ENCODE peak calls at places on chromosomes 12 and 14, in four cellular contexts. A is esophagus squamous epithelium, I is GM23338, U is breast epithelium. F is an unnamed sample.

GRCh38 chr14:31251028-31251958 is 43.7 kb upstream of the HECTD1 start:
- DNase-seq in I (no peak), A (no peak), U (no peak), F (no peak)

GRCh38 chr14:50025776-50026175 is 90.6 kb downstream of the VCPKMT start:
- DNase-seq in U (no peak), I (no peak), A (no peak), F (peak; percentile 28)

GRCh38 chr14:64654072-64654899 is 49.9 kb upstream of the PLEKHG3 start:
- DNase-seq in U (no peak), A (no peak), I (no peak), F (peak; percentile 86)

GRCh38 chr12:28517101-28517500 is 326.8 kb downstream of the CCDC91 start:
- DNase-seq in U (no peak), I (no peak), A (no peak), F (no peak)

GRCh38 chr14:105864651-105865265 is 338.4 kb downstream of the TMEM121 start:
- DNase-seq in I (no peak), A (no peak), U (no peak), F (no peak)

GRCh38 chr12:31494455-31494854 is 96.5 kb downstream of the DENND5B start:
- DNase-seq in I (no peak), A (no peak), U (no peak), F (no peak)

GRCh38 chr12:115440438-115440837 is 756.5 kb upstream of the TBX3 start:
- DNase-seq in U (no peak), I (no peak), A (no peak), F (no peak)

GRCh38 chr12:126202138-126202537 is 1136.9 kb downstream of the AACS start:
- DNase-seq in U (no peak), I (no peak), A (no peak), F (no peak)

GRCh38 chr14:54435500-54435981 is 5.6 kb downstream of the CNIH1 start:
- DNase-seq in I (no peak), U (no peak), A (no peak), F (peak; percentile 87)

GRCh38 chr14:77059276-77059934 is 30.9 kb upstream of the IRF2BPL start:
- DNase-seq in U (no peak), A (no peak), I (peak; percentile 82), F (peak; percentile 60)

GRCh38 chr12:75953312-75953906 is 78.2 kb downstream of the PHLDA1 start:
- DNase-seq in I (no peak), U (no peak), A (no peak), F (peak; percentile 67)

GRCh38 chr12:120642806-120643205 is 2.4 kb downstream of the CABP1 start:
- DNase-seq in A (no peak), I (no peak), U (no peak), F (peak; percentile 39)

GRCh38 chr14:69464379-69464778 is 20.1 kb upstream of the PLEKHD1 start:
- DNase-seq in U (no peak), I (no peak), A (no peak), F (no peak)

GRCh38 chr14:73059326-73059725 is 992 bp downstream of the RBM25 start:
- DNase-seq in U (no peak), A (no peak), I (no peak), F (peak; percentile 22)

GRCh38 chr14:95432152-95433093 is 84.0 kb downstream of the SYNE3 start:
- DNase-seq in I (peak; percentile 76), A (no peak), U (no peak), F (peak; percentile 7)

GRCh38 chr14:77037886-77038511 is 9.5 kb upstream of the IRF2BPL start:
- DNase-seq in I (peak; percentile 43), U (no peak), A (no peak), F (no peak)

GRCh38 chr14:101478096-101478495 is 83.2 kb upstream of the DIO3 start:
- DNase-seq in U (no peak), A (no peak), I (no peak), F (no peak)

GRCh38 chr12:92244036-92244435 is 98.4 kb upstream of the BTG1 start:
- DNase-seq in U (peak; percentile 20), I (peak; percentile 2), A (no peak), F (no peak)

GRCh38 chr12:2653461-2653965 is 141.3 kb upstream of the FKBP4 start:
- DNase-seq in A (no peak), U (no peak), I (no peak), F (no peak)

GRCh38 chr14:103526247-103526913 is 2.6 kb upstream of the TRMT61A start:
- DNase-seq in I (no peak), U (no peak), A (no peak), F (no peak)

GRCh38 chr14:42378274-42378673 is 771.6 kb downstream of the LRFN5 start:
- DNase-seq in U (no peak), I (peak; percentile 40), A (no peak), F (no peak)

GRCh38 chr14:20350860-20351259 is 7.4 kb downstream of the PARP2 start:
- DNase-seq in A (no peak), I (no peak), U (no peak), F (no peak)

GRCh38 chr12:42235426-42235825 is 2.6 kb downstream of the YAF2 start:
- DNase-seq in I (no peak), U (no peak), A (no peak), F (no peak)

GRCh38 chr12:66399626-66399931 is 97.3 kb downstream of the HELB start:
- DNase-seq in I (no peak), A (no peak), U (no peak), F (no peak)

GRCh38 chr14:32808574-32809098 is 130.0 kb upstream of the NPAS3 start:
- DNase-seq in I (no peak), U (no peak), A (no peak), F (no peak)

GRCh38 chr12:48580831-48581230 is 11.0 kb upstream of the LALBA start:
- DNase-seq in A (no peak), I (no peak), U (no peak), F (peak; percentile 75)

GRCh38 chr14:103058209-103059055 is 1.1 kb upstream of the CDC42BPB start:
- DNase-seq in U (no peak), A (no peak), I (no peak), F (no peak)

GRCh38 chr12:109879332-109880048 is 851 bp downstream of the GLTP start:
- DNase-seq in I (peak; percentile 42), U (no peak), A (no peak), F (peak; percentile 17)

GRCh38 chr14:65791551-65791981 is 379.0 kb downstream of the FUT8 start:
- DNase-seq in A (peak; percentile 3), I (no peak), U (no peak), F (peak; percentile 8)

GRCh38 chr14:97100306-97100705 is 303.1 kb downstream of the VRK1 start:
- DNase-seq in A (no peak), I (peak; percentile 17), U (no peak), F (no peak)

GRCh38 chr12:74890237-74890599 is 319.4 kb downstream of the KCNC2 start:
- DNase-seq in A (no peak), I (peak; percentile 8), U (no peak), F (peak; percentile 95)

GRCh38 chr12:48508987-48509386 is 16.4 kb upstream of the OR8S1 start:
- DNase-seq in I (no peak), A (no peak), U (no peak), F (no peak)

GRCh38 chr12:91777268-91777997 is 368.2 kb downstream of the BTG1 start:
- DNase-seq in U (no peak), I (no peak), A (no peak), F (peak; percentile 84)

DNA sequence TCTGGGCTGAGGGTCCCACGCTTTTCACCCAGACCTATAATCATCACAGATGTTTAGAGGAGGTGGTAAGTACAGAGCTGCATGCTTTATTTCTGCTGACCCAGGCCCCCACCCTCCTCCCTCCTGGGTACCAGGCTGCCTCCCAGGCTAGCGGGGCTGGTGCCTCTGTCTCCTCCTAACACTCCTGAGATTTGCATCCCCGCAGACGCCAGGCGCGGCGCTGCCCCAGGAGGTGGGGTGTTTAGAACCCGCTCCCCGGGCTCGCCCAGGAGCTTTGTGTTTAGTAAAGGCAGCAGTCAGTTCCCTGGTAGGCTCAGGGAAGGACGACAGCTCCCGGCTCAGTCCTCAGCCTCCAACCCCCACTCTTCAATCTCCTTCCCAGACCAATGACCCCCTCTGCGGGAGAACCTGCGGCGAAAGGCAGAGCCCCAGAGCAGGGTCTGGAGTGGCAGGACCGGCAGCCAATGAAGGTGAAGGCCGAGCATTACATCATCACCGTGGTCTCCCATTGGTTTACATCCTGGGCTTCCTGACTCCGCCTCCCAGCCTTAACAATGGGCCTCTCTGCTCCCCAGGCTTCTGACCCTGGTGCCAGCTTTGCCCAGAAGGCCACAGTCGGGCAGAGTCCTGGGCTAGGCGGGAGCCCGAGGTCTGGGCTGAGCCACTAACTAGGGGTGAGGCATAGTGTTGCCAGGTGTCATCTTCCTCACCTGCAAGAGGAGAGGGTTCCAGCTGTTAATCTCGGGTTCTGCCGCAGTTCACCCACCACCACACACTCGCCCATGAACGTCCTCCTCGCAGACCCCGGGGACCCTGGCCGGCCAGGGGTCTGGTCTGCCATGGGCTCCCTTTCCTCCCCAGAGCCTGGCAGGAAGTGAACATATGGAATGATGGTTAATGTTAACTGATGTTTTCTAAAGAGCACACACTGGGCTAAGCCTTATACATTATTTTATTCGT is 57.5 kb downstream of the CALM1 start:
- DNase-seq in I (peak; percentile 98), U (no peak), A (no peak), F (peak; percentile 77)
- TF ChIP-seq CTCF in I (peak; percentile 39), U (no peak), A (no peak), F (peak; percentile 18)

GRCh38 chr14:60251877-60252276 is 2.9 kb downstream of the PPM1A start:
- DNase-seq in I (no peak), A (no peak), U (no peak), F (peak; percentile 21)
- H3K4me3 ChIP-seq in I (peak overlapping the region; percentile 84), A (peak overlapping the region; percentile 90), U (no peak overlapping the region), F (no peak overlapping the region)

GRCh38 chr12:111451232-111451631 is 45.5 kb downstream of the SH2B3 start:
- DNase-seq in A (no peak), U (no peak), I (no peak), F (no peak)

GRCh38 chr12:111448831-111449790 is 43.4 kb downstream of the SH2B3 start:
- DNase-seq in I (no peak), U (peak; percentile 13), A (no peak), F (no peak)

GRCh38 chr12:111448266-111448830 is 42.6 kb downstream of the SH2B3 start:
- DNase-seq in A (no peak), U (peak; percentile 11), I (peak; percentile 48), F (no peak)

GRCh38 chr12:111451649-111452129 is 46.0 kb downstream of the SH2B3 start:
- DNase-seq in I (peak; percentile 52), A (no peak), U (peak; percentile 15), F (peak; percentile 49)

GRCh38 chr12:111450676-111451075 is 45.0 kb downstream of the SH2B3 start:
- DNase-seq in U (peak; percentile 8), I (no peak), A (no peak), F (no peak)
- H3K36me3 ChIP-seq in U (peaks cover 9% of the 10 kb centered on the region), I (peaks cover 28% of the 10 kb centered on the region), A (peaks cover 31% of the 10 kb centered on the region), F (peaks cover 23% of the 10 kb centered on the region)

GRCh38 chr12:62361048-62361447 is 100.8 kb downstream of the USP15 start:
- DNase-seq in U (no peak), I (no peak), A (no peak), F (no peak)
- TF ChIP-seq CTCF in U (no peak), I (no peak), A (no peak), F (no peak)

DNA sequence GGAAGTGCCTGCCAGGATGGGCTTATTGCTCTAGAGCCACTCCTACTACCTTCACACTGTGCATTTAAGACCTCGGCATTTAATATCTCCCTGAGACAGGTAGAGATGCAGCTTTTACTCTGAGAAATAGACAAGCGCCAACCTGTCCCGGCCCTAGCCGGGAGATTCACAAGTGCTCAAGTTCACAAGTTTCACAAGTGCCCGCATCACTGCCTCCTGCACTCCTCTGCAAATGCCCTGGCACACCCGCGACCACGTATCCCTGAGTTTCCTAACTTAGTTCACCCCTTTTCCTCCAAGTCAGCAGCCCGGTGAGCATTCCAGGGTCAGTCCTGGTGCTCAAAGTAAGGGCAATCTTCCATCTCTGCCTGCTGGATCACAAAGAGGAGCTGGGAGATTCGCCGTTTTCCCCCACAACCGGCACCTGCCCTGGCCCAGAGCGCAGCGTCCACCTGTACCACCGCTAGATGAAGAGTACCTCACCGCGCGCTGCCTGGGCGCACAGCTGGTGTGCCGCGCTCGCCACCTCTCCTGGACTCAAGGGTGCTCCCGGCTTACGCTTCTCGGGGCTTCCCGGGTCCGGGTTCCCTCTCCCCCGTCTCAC is 5.0 kb upstream of the SLC38A4 start:
- DNase-seq in I (peak; percentile 65), U (no peak), A (no peak), F (peak; percentile 61)
- H3K4me3 ChIP-seq in I (peak overlapping the region; percentile 78), U (peak overlapping the region; percentile 42), A (peak overlapping the region; percentile 68), F (peak overlapping the region; percentile 44)

F was measured in bronchial epithelial cell.